ENCODE peak calls at places on chromosomes 7 and 10, in seven cellular contexts. G is fibroblast of lung, S is A549, M is choroid plexus epithelial cell, T is HCT116, D is heart left ventricle, V is left ventricle myocardium inferior. Q is an unnamed sample.

GRCh38 chr7:7889791-7890568 is 78.6 kb upstream of the GLCCI1 start:
- DNase-seq in G (no peak), S (no peak), M (no peak), T (no peak), D (no peak), V (no peak), Q (no peak)

GRCh38 chr7:114663502-114663901 is 248.9 kb downstream of the FOXP2 start:
- DNase-seq in G (peak), S (peak), M (peak), T (peak), D (no peak), V (no peak), Q (peak)

GRCh38 chr10:46539596-46540411 is 16.7 kb downstream of the GPRIN2 start:
- DNase-seq in G (peak), S (peak), M (peak), T (no peak), D (no peak), V (no peak), Q (peak)

GRCh38 chr7:80542398-80542797 is 30.5 kb upstream of the GNAT3 start:
- DNase-seq in G (peak), S (peak), M (peak), T (no peak), D (no peak), V (no peak), Q (no peak)

GRCh38 chr10:133419211-133419950 is 5.0 kb downstream of the SPRN start:
- DNase-seq in G (no peak), S (no peak), M (no peak), T (no peak), D (no peak), V (no peak), Q (no peak)

GRCh38 chr10:130934333-130935035 is 377.0 kb downstream of the TCERG1L start:
- DNase-seq in G (no peak), S (no peak), M (peak), T (no peak), D (no peak), V (no peak), Q (no peak)

GRCh38 chr10:74344306-74344705 is 193.3 kb downstream of the ADK start:
- DNase-seq in G (no peak), S (no peak), M (no peak), T (no peak), D (no peak), V (no peak), Q (no peak)

GRCh38 chr10:77070892-77071595 is 566.6 kb downstream of the KCNMA1 start:
- DNase-seq in G (no peak), S (no peak), M (no peak), T (no peak), D (peak), V (peak), Q (no peak)

GRCh38 chr10:1416456-1417037 is 320.8 kb downstream of the ADARB2 start:
- DNase-seq in G (no peak), S (no peak), M (no peak), T (no peak), D (no peak), V (no peak), Q (no peak)

GRCh38 chr7:128842674-128843641 is 12.8 kb downstream of the FLNC start:
- DNase-seq in G (no peak), S (no peak), M (no peak), T (no peak), D (no peak), V (peak), Q (no peak)

GRCh38 chr10:112716076-112716475 is 234.0 kb upstream of the TCF7L2 start:
- DNase-seq in G (no peak), S (no peak), M (no peak), T (no peak), D (no peak), V (no peak), Q (no peak)

DNA sequence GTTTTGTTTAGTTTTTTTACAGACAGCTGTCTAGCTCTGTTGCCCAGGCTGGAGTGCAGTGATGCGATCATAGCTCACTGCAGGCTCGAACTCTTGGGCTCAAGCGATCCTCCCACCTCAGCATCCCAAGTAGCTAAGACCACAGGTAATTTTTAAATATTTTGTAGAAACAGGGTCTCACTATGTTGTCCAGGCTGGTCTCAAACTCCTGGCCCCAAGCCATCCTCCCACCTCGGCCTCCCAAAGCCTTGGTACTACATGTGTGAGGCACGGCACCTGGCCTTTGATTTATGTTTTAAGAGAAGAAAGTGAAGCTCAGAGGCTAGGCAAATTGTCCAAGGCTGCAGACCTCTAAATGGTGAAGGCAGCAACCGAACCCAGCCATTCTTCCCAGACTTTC is 98.6 kb upstream of the SVIL start:
- DNase-seq in G (no peak), S (no peak), M (no peak), T (no peak), D (no peak), V (no peak), Q (no peak)
- H3K4me3 ChIP-seq in G (no peak), S (no peak), M (no peak), T (no peak), D (no peak), V (no peak), Q (no peak)

DNA sequence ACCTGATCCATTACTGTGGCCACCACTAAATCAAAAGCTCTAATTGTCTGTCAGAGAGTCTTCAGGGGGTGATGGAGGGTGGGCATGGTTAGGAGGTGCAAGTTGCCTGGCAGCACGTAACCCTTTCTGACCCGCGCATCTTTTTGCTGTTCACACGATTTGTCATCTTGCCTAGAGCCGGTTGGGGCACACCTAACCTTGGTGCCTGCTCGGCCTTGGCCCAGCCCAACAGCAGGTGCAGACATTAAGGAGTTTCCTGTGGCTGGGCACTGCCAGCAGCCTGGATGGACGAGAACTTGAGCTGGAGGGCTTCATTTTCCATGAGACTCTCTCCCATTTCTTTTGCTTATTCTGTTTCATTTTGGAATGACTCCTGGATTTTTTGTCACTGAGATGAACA is 41.0 kb upstream of the PTF1A start:
- DNase-seq in G (no peak), S (no peak), M (no peak), T (no peak), D (no peak), V (no peak), Q (no peak)
- H3K4me3 ChIP-seq in G (no peak), S (no peak), M (no peak), T (no peak), D (no peak), V (no peak), Q (no peak)

DNA sequence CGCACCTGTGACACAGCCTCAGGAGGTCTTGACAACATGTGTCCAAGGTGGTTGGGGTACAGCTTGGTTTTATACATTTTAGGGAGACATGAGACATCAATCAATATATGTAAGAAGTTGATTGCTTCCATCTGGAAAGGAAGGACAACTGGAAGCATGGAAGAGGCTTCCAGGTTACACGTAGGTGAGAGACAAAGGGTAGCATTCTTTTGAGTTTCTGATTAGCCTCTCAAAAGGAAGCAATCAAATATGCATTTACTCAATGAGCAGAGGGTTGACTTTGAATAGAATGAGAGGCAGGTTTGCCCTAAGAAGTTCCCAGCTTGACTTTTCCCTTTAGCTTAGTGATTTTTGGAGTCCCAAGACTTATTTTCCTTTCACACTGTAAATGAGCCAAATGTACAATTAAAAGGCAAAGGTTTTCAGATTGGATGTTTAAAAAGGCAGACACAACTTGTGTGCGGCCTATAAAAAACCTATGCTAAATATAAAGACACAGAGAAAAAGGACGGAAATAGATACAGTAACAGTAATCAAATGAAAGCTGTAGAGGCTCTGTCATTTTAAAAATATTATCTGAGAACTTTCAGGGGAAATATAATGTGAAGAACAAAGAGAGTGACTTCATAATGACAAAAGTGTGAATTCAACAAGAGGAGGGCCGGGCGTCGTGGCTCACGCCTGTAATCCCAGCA is 65.7 kb upstream of the LANCL2 start:
- DNase-seq in G (no peak), S (no peak), M (no peak), T (no peak), D (no peak), V (no peak), Q (no peak)
- H3K4me3 ChIP-seq in G (no peak), S (no peak), M (no peak), T (no peak), D (no peak), V (no peak), Q (no peak)

DNA sequence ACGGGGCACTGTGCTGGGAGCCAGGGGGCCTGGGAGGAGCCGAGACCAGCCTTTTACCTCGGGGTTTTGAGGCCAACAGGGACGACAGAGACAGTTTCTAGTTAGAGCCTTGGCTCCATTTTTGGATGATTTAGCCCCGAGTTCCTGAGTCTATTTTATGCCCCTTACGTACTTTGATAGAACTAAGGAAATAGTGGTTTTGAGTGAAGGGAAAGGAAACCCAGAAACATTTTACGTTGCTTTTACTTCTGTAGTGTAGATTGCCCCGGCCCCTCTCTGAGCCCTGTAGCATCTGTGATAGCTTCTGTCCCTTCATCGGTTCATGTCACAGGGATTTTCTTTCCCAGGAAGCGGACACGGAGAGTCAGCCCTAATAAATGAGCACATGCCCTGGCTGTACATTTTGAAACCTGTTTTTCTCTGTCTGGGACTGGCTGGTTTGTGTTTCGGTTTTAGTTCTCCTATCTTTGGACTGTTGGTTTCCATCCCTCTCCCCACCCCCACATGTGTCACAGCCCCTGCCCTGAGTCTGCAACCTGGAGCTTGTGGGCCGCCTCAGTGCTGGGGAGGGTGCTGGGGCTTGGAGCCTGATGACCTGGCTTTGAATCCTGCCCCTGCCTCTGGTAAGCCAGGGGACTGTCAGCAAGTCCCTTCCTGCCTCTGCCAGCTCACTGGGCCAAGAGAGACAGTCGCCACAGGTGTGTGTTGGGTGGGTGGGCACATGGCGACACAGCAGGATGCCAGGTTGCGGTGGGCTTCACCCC is 6.9 kb upstream of the ORAI2 start:
- DNase-seq in G (no peak), S (no peak), M (no peak), T (no peak), D (no peak), V (no peak), Q (no peak)
- H3K4me3 ChIP-seq in G (no peak), S (no peak), M (no peak), T (no peak), D (no peak), V (no peak), Q (no peak)

GRCh38 chr7:100353685-100354330 is 4.1 kb upstream of the PILRB start:
- DNase-seq in G (no peak), S (no peak), M (no peak), T (no peak), D (no peak), V (no peak), Q (no peak)

GRCh38 chr7:100358027-100358856 is at the start of gene PILRB:
- DNase-seq in G (no peak), S (no peak), M (no peak), T (no peak), D (no peak), V (no peak), Q (no peak)

GRCh38 chr7:100358857-100359212 is 918 bp downstream of the PILRB start:
- DNase-seq in G (no peak), S (no peak), M (no peak), T (no peak), D (no peak), V (no peak), Q (no peak)

GRCh38 chr7:100357131-100357561 is 771 bp upstream of the PILRB start:
- DNase-seq in G (no peak), S (no peak), M (no peak), T (no peak), D (no peak), V (no peak), Q (no peak)

DNA sequence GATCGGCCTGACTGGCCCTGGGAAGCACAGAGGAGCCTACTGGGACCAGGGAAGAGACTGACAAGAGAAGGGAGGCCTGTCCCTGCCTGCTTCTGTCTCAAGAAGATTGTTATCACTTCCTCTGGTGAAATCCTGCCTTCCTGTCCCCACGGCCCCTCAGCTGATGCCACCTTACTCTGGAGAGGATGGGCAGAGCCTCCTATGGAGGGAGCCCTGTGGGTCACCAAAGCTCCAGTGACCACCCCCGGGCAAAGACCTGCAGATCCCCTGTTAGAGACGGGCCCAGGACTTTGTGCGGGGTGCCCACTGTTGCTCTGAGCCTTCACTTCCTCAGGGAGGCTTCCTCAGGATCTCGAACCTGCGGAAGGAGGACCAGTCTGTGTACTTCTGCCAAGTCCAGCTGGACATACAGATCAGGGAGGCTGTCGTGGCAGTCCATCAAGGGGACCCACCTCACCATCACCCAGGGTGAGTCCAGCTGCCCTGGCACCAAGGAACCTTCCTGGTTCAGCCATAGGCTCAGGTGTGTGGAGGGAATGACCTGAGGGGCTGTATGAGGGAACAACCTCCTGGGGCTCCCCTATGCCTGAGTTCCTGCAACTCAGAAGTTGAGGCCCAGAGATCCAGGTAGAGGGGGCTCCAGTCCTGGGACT is 1.4 kb upstream of the PILRB start:
- DNase-seq in G (no peak), S (no peak), M (no peak), T (no peak), D (no peak), V (no peak), Q (no peak)
- H3K4me3 ChIP-seq in G (no peak), S (no peak), M (no peak), T (no peak), D (no peak), V (no peak), Q (no peak)

DNA sequence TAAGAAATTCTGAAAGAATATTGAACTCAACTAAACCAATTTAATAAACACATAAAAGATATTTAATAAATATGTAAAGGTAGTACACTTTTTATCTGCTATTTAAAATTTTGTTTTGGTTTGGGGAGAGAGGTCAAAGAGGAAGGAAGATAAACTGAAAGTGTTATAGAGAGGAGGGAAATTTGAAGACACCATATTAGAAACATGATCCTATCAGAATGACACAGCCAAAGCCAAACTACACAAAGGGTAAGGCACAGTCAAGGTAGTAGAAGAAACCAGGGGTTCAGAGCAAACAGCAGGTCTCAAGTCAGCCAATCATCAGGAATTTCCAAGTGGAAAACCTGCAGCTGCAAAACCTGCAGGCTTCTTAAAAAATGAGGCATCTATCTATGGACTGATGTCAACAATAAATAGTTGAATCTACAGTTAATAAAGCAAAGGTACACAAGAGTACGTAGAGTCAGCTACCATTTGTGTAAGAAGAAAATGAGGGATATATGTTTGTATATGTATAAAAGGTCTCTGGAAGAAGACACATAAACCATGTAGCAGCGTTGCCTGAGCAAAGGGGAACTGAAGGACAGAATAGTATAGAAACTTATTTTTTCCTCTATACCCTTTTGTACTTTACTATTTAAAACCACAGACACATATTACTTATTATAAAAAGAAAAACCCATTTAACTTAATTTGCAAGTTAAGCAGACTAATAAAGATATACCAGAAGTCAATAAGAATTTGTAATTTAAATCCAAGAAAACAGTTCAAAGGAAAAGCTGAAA is 10.0 kb downstream of the ZNF800 start:
- DNase-seq in G (no peak), S (no peak), M (no peak), T (no peak), D (no peak), V (no peak), Q (no peak)
- H3K4me3 ChIP-seq in G (no peak), S (no peak), M (no peak), T (no peak), D (no peak), V (no peak), Q (no peak)

Q was measured in Caco-2.